ENCODE peak calls at places on chromosomes 4 and X, in six cellular contexts. B is WERI-Rb-1, C is cardiac fibroblast, M is astrocyte of the spinal cord, P is fibroblast of mammary gland, K is H9. A is an unnamed sample.

GRCh38 chrX:134836497-134836968 is 154.3 kb upstream of the SMIM10 start:
- DNase-seq in B (no peak), P (peak), K (no peak), C (peak), M (peak), A (no peak)

GRCh38 chr4:48490680-48491513 is 845 bp downstream of the ZAR1 start:
- DNase-seq in P (no peak), K (peak), M (no peak), C (no peak), B (no peak), A (no peak)

GRCh38 chrX:103607385-103608304 is at the start of gene TCEAL3:
- DNase-seq in P (peak), B (peak), K (peak), M (peak), C (peak), A (peak)

GRCh38 chr4:89765966-89766365 is 71.0 kb downstream of the SNCA start:
- DNase-seq in P (peak), B (no peak), K (no peak), C (peak), M (peak), A (no peak)

GRCh38 chrX:49064735-49065134 is 5.9 kb downstream of the CCDC120 start:
- DNase-seq in C (no peak), B (no peak), K (no peak), P (no peak), M (no peak), A (no peak)

GRCh38 chr4:170139764-170140163 is 50.0 kb upstream of the AADAT start:
- DNase-seq in P (peak), B (no peak), M (peak), K (no peak), C (peak), A (no peak)

GRCh38 chr4:152075253-152075928 is 314.6 kb upstream of the GATB start:
- DNase-seq in M (no peak), C (no peak), P (no peak), B (no peak), K (no peak), A (no peak)

GRCh38 chr4:97500423-97500822 is 642.9 kb downstream of the STPG2 start:
- DNase-seq in B (no peak), K (no peak), M (no peak), C (no peak), P (no peak), A (no peak)

GRCh38 chr4:164224871-164225270 is 529.1 kb upstream of the SMIM31 start:
- DNase-seq in M (no peak), B (peak), P (no peak), K (no peak), C (no peak), A (no peak)

GRCh38 chr4:99861120-99861905 is 32.9 kb downstream of the LAMTOR3 start:
- DNase-seq in M (no peak), P (no peak), K (no peak), C (no peak), B (no peak), A (no peak)

GRCh38 chr4:16757080-16757521 is 141.3 kb downstream of the LDB2 start:
- DNase-seq in M (no peak), B (no peak), P (peak), C (peak), K (no peak), A (no peak)

GRCh38 chr4:16754104-16754503 is 144.3 kb downstream of the LDB2 start:
- DNase-seq in B (no peak), P (no peak), C (no peak), M (no peak), K (no peak), A (no peak)

GRCh38 chr4:16750216-16750615 is 148.2 kb downstream of the LDB2 start:
- DNase-seq in B (no peak), P (no peak), K (no peak), M (no peak), C (no peak), A (no peak)

GRCh38 chr4:16750882-16751642 is 147.4 kb downstream of the LDB2 start:
- DNase-seq in C (peak), B (no peak), P (no peak), M (no peak), K (no peak), A (no peak)

DNA sequence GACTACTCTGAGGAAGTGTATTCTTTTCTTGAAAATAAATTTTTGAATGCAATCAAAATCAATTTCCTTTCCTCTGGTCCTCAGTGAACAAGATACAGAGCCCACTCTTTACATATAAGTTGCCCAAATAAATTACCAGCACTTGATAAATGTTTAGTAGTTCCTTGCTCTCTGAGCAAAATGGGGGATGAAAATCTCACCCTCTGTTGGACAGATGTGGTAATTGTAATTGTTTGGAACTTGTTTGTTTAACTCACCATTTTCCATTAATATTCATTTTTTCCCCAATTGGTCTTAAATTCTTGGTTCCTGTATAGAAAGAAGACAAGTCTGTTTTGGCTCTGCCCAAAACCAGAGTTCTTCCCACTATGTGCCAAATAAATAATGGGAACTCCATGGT is 146.3 kb downstream of the LDB2 start:
- DNase-seq in B (no peak), C (peak), P (peak), M (peak), K (no peak), A (no peak)
- TF ChIP-seq CTCF in B (no peak), C (peak), P (peak), M (peak), K (peak), A (no peak)

GRCh38 chr4:84847978-84848377 is 118.5 kb downstream of the WDFY3 start:
- DNase-seq in P (no peak), B (no peak), C (no peak), M (no peak), K (no peak), A (no peak)
- TF ChIP-seq CTCF in P (no peak), B (no peak), C (no peak), M (no peak), K (no peak), A (no peak)

GRCh38 chr4:17817027-17817426 is 6.2 kb downstream of the NCAPG start:
- DNase-seq in P (peak), K (no peak), M (peak), C (peak), B (no peak), A (no peak)
- TF ChIP-seq CTCF in P (peak), K (peak), M (peak), C (peak), B (peak), A (no peak)

GRCh38 chr4:71540749-71541269 is 202.0 kb downstream of the SLC4A4 start:
- DNase-seq in K (no peak), M (no peak), C (peak), P (no peak), B (no peak), A (no peak)
- TF ChIP-seq CTCF in K (peak), M (peak), C (peak), P (no peak), B (no peak), A (no peak)

DNA sequence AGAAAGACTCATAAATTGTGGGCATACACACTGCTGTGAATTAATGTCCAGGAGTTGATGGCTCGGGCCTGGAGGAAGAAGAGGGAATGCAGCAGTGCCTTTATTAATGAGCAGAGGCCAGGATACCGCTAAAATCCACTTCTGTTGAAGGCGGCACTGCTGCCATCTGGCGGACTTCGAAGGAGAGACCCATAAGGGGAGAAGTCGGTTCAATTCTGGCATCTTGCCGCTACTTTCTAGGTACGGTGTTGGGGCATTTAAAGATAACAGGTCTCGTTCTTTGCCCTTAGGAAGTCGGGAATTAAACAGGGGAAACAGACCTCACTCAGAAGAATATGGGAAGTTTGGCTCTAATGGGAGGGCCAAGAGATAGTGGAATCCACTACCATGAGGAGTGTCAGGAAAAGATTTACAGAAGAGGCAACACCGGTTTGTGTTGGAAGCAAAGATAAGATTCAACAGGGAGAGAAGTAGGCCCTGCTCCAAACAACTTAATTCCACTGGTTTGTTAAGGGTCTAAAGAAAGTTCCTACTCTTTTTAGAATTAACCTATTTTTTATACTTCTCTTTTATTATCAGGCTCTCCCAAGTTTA is 133.6 kb upstream of the GIMD1 start:
- DNase-seq in K (peak), P (peak), C (peak), B (peak), M (peak), A (peak)
- TF ChIP-seq CTCF in K (peak), P (peak), C (peak), B (peak), M (peak), A (no peak)

GRCh38 chrX:4263005-4263404 is 549.6 kb upstream of the PRKX start:
- DNase-seq in C (no peak), B (no peak), P (no peak), K (no peak), M (no peak), A (no peak)
- TF ChIP-seq CTCF in C (no peak), B (peak), P (no peak), K (peak), M (no peak), A (no peak)

DNA sequence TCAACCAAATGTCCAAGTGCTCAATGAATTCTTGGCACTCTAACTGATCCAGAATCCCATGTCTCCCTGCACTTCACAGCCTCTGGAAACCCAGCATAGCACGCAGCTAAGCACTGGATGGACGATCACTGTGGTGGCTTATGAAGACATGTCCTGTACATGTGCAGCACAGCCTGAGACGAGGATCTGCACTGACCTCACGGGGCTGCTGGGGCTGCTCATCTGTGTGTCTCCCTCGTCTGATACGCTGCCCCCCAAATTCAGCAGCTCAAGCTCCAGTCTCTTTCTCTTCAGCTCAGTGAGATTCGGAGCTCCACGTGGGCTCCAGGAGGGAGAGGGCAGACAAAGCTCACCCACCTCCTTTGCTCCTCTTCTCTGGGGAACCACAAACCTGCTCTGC is 126.9 kb downstream of the CPZ start:
- DNase-seq in B (peak), C (no peak), P (no peak), K (peak), M (no peak), A (no peak)
- TF ChIP-seq CTCF in B (no peak), C (no peak), P (no peak), K (no peak), M (no peak), A (no peak)

GRCh38 chr4:155761916-155762315 is 3.1 kb downstream of the GUCY1B1 start:
- DNase-seq in M (peak), B (no peak), P (no peak), C (no peak), K (no peak), A (no peak)

GRCh38 chr4:155757745-155758265 is 1.0 kb upstream of the GUCY1B1 start:
- DNase-seq in B (no peak), K (no peak), P (no peak), M (no peak), C (no peak), A (no peak)

GRCh38 chr4:155758500-155759371 is at the start of gene GUCY1B1:
- DNase-seq in K (peak), B (peak), M (peak), C (peak), P (peak), A (peak)

GRCh38 chr4:155761047-155761446 is 2.2 kb downstream of the GUCY1B1 start:
- DNase-seq in B (no peak), P (no peak), M (no peak), C (no peak), K (no peak), A (no peak)

DNA sequence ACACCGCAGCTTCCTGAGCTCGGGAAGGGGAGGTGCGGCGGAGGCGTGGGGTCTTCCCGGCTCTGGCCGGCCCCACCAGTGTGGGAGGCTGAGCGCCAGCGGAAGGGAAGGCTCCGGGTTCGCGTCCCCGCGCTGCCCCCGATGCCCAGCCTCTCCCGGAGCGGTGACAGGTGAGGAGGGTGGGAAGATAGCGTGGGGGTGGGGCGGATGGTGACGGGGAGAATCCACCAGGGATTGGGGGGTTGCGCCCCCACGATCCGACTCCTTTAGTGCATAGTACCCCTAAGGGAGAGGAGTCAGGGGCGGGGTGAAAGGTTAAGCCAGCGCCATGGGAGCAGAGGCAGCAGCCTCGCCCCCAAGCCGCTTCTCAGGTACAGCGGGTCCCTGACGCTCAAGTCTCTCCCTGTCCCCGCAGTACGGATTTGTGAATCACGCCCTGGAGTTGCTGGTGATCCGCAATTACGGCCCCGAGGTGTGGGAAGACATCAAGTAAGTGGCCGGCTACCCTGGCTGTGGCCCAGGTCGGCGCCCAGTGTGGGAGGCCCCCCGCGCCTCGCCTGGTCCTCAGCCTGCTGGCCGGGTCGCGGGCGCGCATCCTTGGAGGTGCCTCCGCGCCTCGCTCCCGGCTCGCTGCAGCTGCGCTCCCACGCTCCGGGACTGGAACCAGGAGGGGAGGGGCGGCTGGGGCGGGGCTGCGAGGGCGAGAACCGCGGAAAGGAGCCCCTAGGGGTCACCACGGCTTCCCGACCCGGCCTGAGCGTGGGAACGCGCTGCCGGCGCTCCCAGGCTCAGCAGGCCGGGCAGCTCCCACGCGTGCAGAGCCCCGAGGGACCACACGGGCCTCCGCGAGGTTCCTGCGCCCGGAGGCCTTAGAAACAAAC is 791 bp downstream of the GUCY1B1 start:
- DNase-seq in P (peak), K (peak), C (peak), M (no peak), B (peak), A (peak)
- TF ChIP-seq CTCF in P (no peak), K (no peak), C (no peak), M (no peak), B (peak), A (no peak)

DNA sequence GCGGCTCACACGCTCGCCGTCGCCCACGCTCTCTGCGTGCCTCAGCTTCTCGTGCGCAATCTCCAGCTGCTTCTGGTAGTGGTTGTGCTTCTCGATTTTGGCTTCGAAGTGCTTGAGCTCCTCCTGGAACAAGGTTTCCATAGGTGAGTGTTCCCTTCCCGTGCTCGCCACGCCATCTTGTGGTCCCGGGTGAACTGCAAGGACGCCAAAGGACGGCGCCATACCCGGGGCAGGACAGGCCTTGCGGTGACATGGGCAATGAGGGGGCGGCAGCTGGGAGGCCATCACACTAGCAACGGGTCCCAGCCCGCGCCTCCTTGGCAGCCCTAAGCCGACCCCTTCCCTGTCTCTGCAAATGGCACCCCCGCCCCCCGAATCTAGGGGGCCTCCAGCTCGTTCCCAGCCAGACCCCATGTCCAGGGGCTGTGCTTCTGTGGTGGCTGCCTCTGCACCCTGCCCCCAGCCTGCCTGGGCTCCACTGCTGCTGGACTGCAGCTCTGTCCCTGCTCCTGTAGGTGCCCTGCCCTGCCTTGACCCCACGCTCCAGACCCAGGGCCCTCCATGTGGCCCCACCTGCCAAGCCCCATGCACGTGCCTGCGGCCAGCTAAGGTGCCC is 17.3 kb downstream of the LRPAP1 start:
- DNase-seq in K (peak), M (no peak), C (no peak), B (peak), P (no peak), A (no peak)
- TF ChIP-seq CTCF in K (peak), M (peak), C (peak), B (peak), P (no peak), A (no peak)

DNA sequence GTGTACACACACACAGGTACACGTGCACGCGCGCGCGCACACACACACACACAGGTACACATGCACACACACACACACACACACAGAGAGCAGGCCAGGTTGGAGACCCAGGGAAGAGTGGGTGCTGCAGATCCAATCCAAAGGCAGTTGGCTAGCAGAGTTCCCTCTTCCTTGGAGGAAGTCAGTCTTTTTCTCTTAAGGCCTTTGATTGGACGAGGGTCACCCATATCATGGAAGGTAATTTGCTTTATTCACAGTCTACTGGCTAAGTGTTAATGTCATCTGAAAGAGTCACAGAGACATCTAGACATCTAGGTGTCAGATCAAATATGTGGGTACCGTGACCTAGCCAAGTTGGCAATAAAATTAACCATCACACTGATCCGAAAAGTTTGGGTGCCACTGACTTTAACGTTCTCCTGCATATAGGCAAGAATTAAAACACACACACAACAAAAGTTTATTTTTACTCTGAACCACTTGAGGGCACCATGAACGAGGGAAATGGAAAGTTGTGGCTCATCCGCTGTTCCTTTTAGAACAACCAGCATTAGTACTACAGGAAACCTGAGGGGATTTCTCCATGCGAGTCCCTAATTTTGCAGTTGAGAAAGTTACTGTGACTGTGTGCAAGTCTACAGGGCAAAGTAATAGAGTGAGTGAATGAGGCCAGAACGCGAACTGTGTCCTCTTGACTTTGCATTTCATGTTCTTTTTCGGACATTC is 66.0 kb upstream of the STOX2 start:
- DNase-seq in K (no peak), P (peak), B (peak), M (peak), C (peak), A (no peak)
- TF ChIP-seq CTCF in K (peak), P (peak), B (peak), M (no peak), C (no peak), A (no peak)

A was measured in omental fat pad.